ENCODE peak calls at places on chromosomes 12 and 14, in nine cellular contexts. One of them, this sample, is unnamed.

GRCh38 chr12:127479256-127479655 is 787.7 kb upstream of the TMEM132C start:
- DNase-seq in RWPE1: no peak
- DNase-seq in HepG2: no peak
- DNase-seq in heart left ventricle: no peak
- DNase-seq in IMR-90: no peak
- DNase-seq in colonic mucosa: no peak
- DNase-seq in A549: no peak
- DNase-seq in SJCRH30: no peak
- DNase-seq in thoracic aorta: no peak
- DNase-seq in this sample: no peak

GRCh38 chr12:13038491-13039161 is 5.6 kb upstream of the FAM234B start:
- DNase-seq in RWPE1: no peak
- DNase-seq in HepG2: no peak
- DNase-seq in heart left ventricle: no peak
- DNase-seq in IMR-90: peak
- DNase-seq in colonic mucosa: no peak
- DNase-seq in A549: no peak
- DNase-seq in SJCRH30: no peak
- DNase-seq in thoracic aorta: no peak
- DNase-seq in this sample: peak

GRCh38 chr12:42689699-42690098 is 100.2 kb upstream of the PRICKLE1 start:
- DNase-seq in RWPE1: no peak
- DNase-seq in HepG2: no peak
- DNase-seq in heart left ventricle: no peak
- DNase-seq in IMR-90: no peak
- DNase-seq in colonic mucosa: no peak
- DNase-seq in A549: no peak
- DNase-seq in SJCRH30: no peak
- DNase-seq in thoracic aorta: no peak
- DNase-seq in this sample: no peak

GRCh38 chr12:76967181-76967885 is 88.5 kb upstream of the CSRP2 start:
- DNase-seq in RWPE1: no peak
- DNase-seq in HepG2: no peak
- DNase-seq in heart left ventricle: no peak
- DNase-seq in IMR-90: no peak
- DNase-seq in colonic mucosa: no peak
- DNase-seq in A549: no peak
- DNase-seq in SJCRH30: peak
- DNase-seq in thoracic aorta: no peak
- DNase-seq in this sample: no peak

GRCh38 chr12:27589419-27589818 is 65.4 kb downstream of the PPFIBP1 start:
- DNase-seq in RWPE1: peak
- DNase-seq in HepG2: no peak
- DNase-seq in heart left ventricle: no peak
- DNase-seq in IMR-90: no peak
- DNase-seq in colonic mucosa: no peak
- DNase-seq in A549: no peak
- DNase-seq in SJCRH30: no peak
- DNase-seq in thoracic aorta: no peak
- DNase-seq in this sample: no peak

GRCh38 chr14:100056964-100057817 is 8.0 kb upstream of the EVL start:
- DNase-seq in RWPE1: peak
- DNase-seq in HepG2: no peak
- DNase-seq in heart left ventricle: no peak
- DNase-seq in IMR-90: peak
- DNase-seq in colonic mucosa: no peak
- DNase-seq in A549: peak
- DNase-seq in SJCRH30: no peak
- DNase-seq in thoracic aorta: no peak
- DNase-seq in this sample: no peak

GRCh38 chr12:39931231-39931630 is 174.7 kb downstream of the SLC2A13 start:
- DNase-seq in RWPE1: no peak
- DNase-seq in HepG2: no peak
- DNase-seq in heart left ventricle: no peak
- DNase-seq in IMR-90: no peak
- DNase-seq in colonic mucosa: peak
- DNase-seq in A549: no peak
- DNase-seq in SJCRH30: no peak
- DNase-seq in thoracic aorta: no peak
- DNase-seq in this sample: no peak

GRCh38 chr12:40727774-40728483 is 35.7 kb downstream of the CNTN1 start:
- DNase-seq in RWPE1: peak
- DNase-seq in HepG2: no peak
- DNase-seq in heart left ventricle: no peak
- DNase-seq in IMR-90: no peak
- DNase-seq in colonic mucosa: no peak
- DNase-seq in A549: peak
- DNase-seq in SJCRH30: peak
- DNase-seq in thoracic aorta: no peak
- DNase-seq in this sample: no peak

GRCh38 chr14:66643344-66643743 is 135.4 kb downstream of the GPHN start:
- DNase-seq in RWPE1: no peak
- DNase-seq in HepG2: no peak
- DNase-seq in heart left ventricle: no peak
- DNase-seq in IMR-90: peak
- DNase-seq in colonic mucosa: no peak
- DNase-seq in A549: no peak
- DNase-seq in SJCRH30: no peak
- DNase-seq in thoracic aorta: no peak
- DNase-seq in this sample: no peak

GRCh38 chr12:62517887-62518286 is 51.3 kb downstream of the MON2 start:
- DNase-seq in RWPE1: no peak
- DNase-seq in HepG2: no peak
- DNase-seq in heart left ventricle: no peak
- DNase-seq in IMR-90: no peak
- DNase-seq in colonic mucosa: no peak
- DNase-seq in A549: no peak
- DNase-seq in SJCRH30: no peak
- DNase-seq in thoracic aorta: no peak
- DNase-seq in this sample: no peak

GRCh38 chr14:50985816-50986396 is 41.6 kb upstream of the PYGL start:
- DNase-seq in RWPE1: no peak
- DNase-seq in HepG2: no peak
- DNase-seq in heart left ventricle: no peak
- DNase-seq in IMR-90: no peak
- DNase-seq in colonic mucosa: no peak
- DNase-seq in A549: no peak
- DNase-seq in SJCRH30: no peak
- DNase-seq in thoracic aorta: no peak
- DNase-seq in this sample: no peak

GRCh38 chr12:88306471-88307069 is 164.5 kb downstream of the TMTC3 start:
- DNase-seq in RWPE1: no peak
- DNase-seq in HepG2: no peak
- DNase-seq in heart left ventricle: no peak
- DNase-seq in IMR-90: no peak
- DNase-seq in colonic mucosa: no peak
- DNase-seq in A549: no peak
- DNase-seq in SJCRH30: no peak
- DNase-seq in thoracic aorta: no peak
- DNase-seq in this sample: no peak

GRCh38 chr14:70804556-70805162 is 4.7 kb downstream of the MAP3K9 start:
- DNase-seq in RWPE1: no peak
- DNase-seq in HepG2: no peak
- DNase-seq in heart left ventricle: no peak
- DNase-seq in IMR-90: peak
- DNase-seq in colonic mucosa: no peak
- DNase-seq in A549: no peak
- DNase-seq in SJCRH30: no peak
- DNase-seq in thoracic aorta: no peak
- DNase-seq in this sample: no peak

GRCh38 chr14:105334383-105335230 is 20.1 kb downstream of the PACS2 start:
- DNase-seq in RWPE1: no peak
- DNase-seq in HepG2: no peak
- DNase-seq in heart left ventricle: peak
- DNase-seq in IMR-90: no peak
- DNase-seq in colonic mucosa: no peak
- DNase-seq in A549: no peak
- DNase-seq in SJCRH30: no peak
- DNase-seq in thoracic aorta: no peak
- DNase-seq in this sample: no peak

GRCh38 chr12:87160848-87161601 is 868.2 kb downstream of the C12orf50 start:
- DNase-seq in RWPE1: peak
- DNase-seq in HepG2: no peak
- DNase-seq in heart left ventricle: no peak
- DNase-seq in IMR-90: no peak
- DNase-seq in colonic mucosa: no peak
- DNase-seq in A549: no peak
- DNase-seq in SJCRH30: no peak
- DNase-seq in thoracic aorta: no peak
- DNase-seq in this sample: no peak

GRCh38 chr14:93132472-93133065 is 16.8 kb upstream of the ITPK1 start:
- DNase-seq in RWPE1: no peak
- DNase-seq in HepG2: peak
- DNase-seq in heart left ventricle: peak
- DNase-seq in IMR-90: peak
- DNase-seq in colonic mucosa: peak
- DNase-seq in A549: peak
- DNase-seq in SJCRH30: no peak
- DNase-seq in thoracic aorta: no peak
- DNase-seq in this sample: no peak

GRCh38 chr14:31752867-31753661 is 191.9 kb downstream of the NUBPL start:
- DNase-seq in RWPE1: no peak
- DNase-seq in HepG2: no peak
- DNase-seq in heart left ventricle: no peak
- DNase-seq in IMR-90: no peak
- DNase-seq in colonic mucosa: no peak
- DNase-seq in A549: no peak
- DNase-seq in SJCRH30: no peak
- DNase-seq in thoracic aorta: no peak
- DNase-seq in this sample: no peak
- H3K27ac ChIP-seq in RWPE1: no peak
- H3K27ac ChIP-seq in HepG2: no peak
- H3K27ac ChIP-seq in heart left ventricle: no peak
- H3K27ac ChIP-seq in IMR-90: no peak
- H3K27ac ChIP-seq in colonic mucosa: no peak
- H3K27ac ChIP-seq in A549: no peak
- H3K27ac ChIP-seq in SJCRH30: no peak
- H3K27ac ChIP-seq in thoracic aorta: no peak
- H3K27ac ChIP-seq in this sample: no peak

DNA sequence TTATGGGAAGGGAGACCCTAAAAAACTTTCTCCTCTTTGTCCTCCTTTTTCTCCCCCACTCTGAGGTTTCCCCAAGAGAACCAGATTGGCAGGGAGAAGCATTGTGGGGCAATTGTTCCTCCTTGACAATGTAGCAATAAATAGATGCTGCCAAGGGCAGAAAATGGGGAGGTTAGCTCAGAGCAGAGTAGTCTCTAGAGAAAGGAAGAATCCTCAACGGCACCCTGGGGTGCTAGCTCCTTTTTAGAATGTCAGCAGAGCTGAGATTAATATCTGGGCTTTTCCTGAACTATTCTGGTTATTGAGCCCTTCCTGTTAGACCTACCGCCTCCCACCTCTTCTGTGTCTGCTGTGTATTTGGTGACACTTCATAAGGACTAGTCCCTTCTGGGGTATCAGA is 4.6 kb upstream of the RPS26 start:
- DNase-seq in RWPE1: no peak
- DNase-seq in HepG2: no peak
- DNase-seq in heart left ventricle: no peak
- DNase-seq in IMR-90: no peak
- DNase-seq in colonic mucosa: no peak
- DNase-seq in A549: no peak
- DNase-seq in SJCRH30: no peak
- DNase-seq in thoracic aorta: no peak
- DNase-seq in this sample: no peak
- H3K27ac ChIP-seq in RWPE1: no peak
- H3K27ac ChIP-seq in HepG2: peak
- H3K27ac ChIP-seq in heart left ventricle: no peak
- H3K27ac ChIP-seq in IMR-90: no peak
- H3K27ac ChIP-seq in colonic mucosa: no peak
- H3K27ac ChIP-seq in A549: no peak
- H3K27ac ChIP-seq in SJCRH30: no peak
- H3K27ac ChIP-seq in thoracic aorta: no peak
- H3K27ac ChIP-seq in this sample: no peak

GRCh38 chr12:6363010-6363329 is 12.4 kb downstream of the SCNN1A start:
- DNase-seq in RWPE1: no peak
- DNase-seq in HepG2: no peak
- DNase-seq in heart left ventricle: no peak
- DNase-seq in IMR-90: no peak
- DNase-seq in colonic mucosa: no peak
- DNase-seq in A549: no peak
- DNase-seq in SJCRH30: no peak
- DNase-seq in thoracic aorta: no peak
- DNase-seq in this sample: no peak

GRCh38 chr12:6362383-6362782 is 13.0 kb downstream of the SCNN1A start:
- DNase-seq in RWPE1: no peak
- DNase-seq in HepG2: no peak
- DNase-seq in heart left ventricle: no peak
- DNase-seq in IMR-90: no peak
- DNase-seq in colonic mucosa: no peak
- DNase-seq in A549: no peak
- DNase-seq in SJCRH30: no peak
- DNase-seq in thoracic aorta: no peak
- DNase-seq in this sample: no peak

GRCh38 chr12:6361834-6362233 is 13.5 kb downstream of the SCNN1A start:
- DNase-seq in RWPE1: no peak
- DNase-seq in HepG2: no peak
- DNase-seq in heart left ventricle: no peak
- DNase-seq in IMR-90: no peak
- DNase-seq in colonic mucosa: peak
- DNase-seq in A549: peak
- DNase-seq in SJCRH30: no peak
- DNase-seq in thoracic aorta: no peak
- DNase-seq in this sample: no peak

GRCh38 chr12:6363330-6364036 is 11.9 kb downstream of the SCNN1A start:
- DNase-seq in RWPE1: peak
- DNase-seq in HepG2: peak
- DNase-seq in heart left ventricle: peak
- DNase-seq in IMR-90: peak
- DNase-seq in colonic mucosa: peak
- DNase-seq in A549: peak
- DNase-seq in SJCRH30: no peak
- DNase-seq in thoracic aorta: no peak
- DNase-seq in this sample: no peak

DNA sequence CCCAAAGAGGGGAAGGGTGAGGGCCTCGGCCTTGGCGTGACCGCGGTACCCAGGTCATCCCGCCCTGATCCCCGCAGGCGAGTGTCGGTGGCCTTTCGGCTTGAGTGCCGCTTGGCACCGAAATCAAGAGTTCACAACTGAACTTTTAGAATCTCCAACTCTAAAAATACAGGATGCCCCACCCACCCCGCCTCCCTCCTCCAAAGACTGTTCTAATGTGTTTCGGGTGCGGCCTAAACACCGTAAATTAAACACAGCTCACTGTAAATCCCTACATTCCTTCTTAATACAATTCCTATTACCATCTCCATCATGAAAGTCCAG is 11.4 kb downstream of the SCNN1A start:
- DNase-seq in RWPE1: no peak
- DNase-seq in HepG2: no peak
- DNase-seq in heart left ventricle: peak
- DNase-seq in IMR-90: no peak
- DNase-seq in colonic mucosa: peak
- DNase-seq in A549: no peak
- DNase-seq in SJCRH30: no peak
- DNase-seq in thoracic aorta: no peak
- DNase-seq in this sample: no peak
- H3K27ac ChIP-seq in RWPE1: peak
- H3K27ac ChIP-seq in HepG2: peak
- H3K27ac ChIP-seq in heart left ventricle: peak
- H3K27ac ChIP-seq in IMR-90: no peak
- H3K27ac ChIP-seq in colonic mucosa: peak
- H3K27ac ChIP-seq in A549: peak
- H3K27ac ChIP-seq in SJCRH30: no peak
- H3K27ac ChIP-seq in thoracic aorta: no peak
- H3K27ac ChIP-seq in this sample: no peak

GRCh38 chr12:130009961-130010360 is 106.1 kb upstream of the TMEM132D start:
- DNase-seq in RWPE1: no peak
- DNase-seq in HepG2: no peak
- DNase-seq in heart left ventricle: no peak
- DNase-seq in IMR-90: no peak
- DNase-seq in colonic mucosa: no peak
- DNase-seq in A549: no peak
- DNase-seq in SJCRH30: no peak
- DNase-seq in thoracic aorta: no peak
- DNase-seq in this sample: no peak
- H3K27ac ChIP-seq in RWPE1: no peak
- H3K27ac ChIP-seq in HepG2: no peak
- H3K27ac ChIP-seq in heart left ventricle: no peak
- H3K27ac ChIP-seq in IMR-90: no peak
- H3K27ac ChIP-seq in colonic mucosa: no peak
- H3K27ac ChIP-seq in A549: no peak
- H3K27ac ChIP-seq in SJCRH30: no peak
- H3K27ac ChIP-seq in thoracic aorta: no peak
- H3K27ac ChIP-seq in this sample: no peak